ENCODE peak calls at places on chromosome 1, in ten cellular contexts. F, J, I, E, Y, D, T, B, U and Q are unnamed samples. For H3K27me3, the result is how much of the 10 kb centered on the place peaks cover.

GRCh38 chr1:91781916-91782622 is 103.9 kb downstream of the TGFBR3 start:
- DNase-seq in U (no peak), I (no peak), J (no peak), D (no peak), E (no peak), Y (no peak), F (no peak), B (no peak), T (no peak), Q (no peak)

GRCh38 chr1:159214149-159214760 is 9.6 kb downstream of the ACKR1 start:
- DNase-seq in J (peak), Y (peak), E (peak), U (no peak), T (no peak), I (peak), B (no peak), D (no peak), F (peak), Q (peak)

GRCh38 chr1:169708633-169709032 is 2.8 kb downstream of the SELL start:
- DNase-seq in J (no peak), B (no peak), E (no peak), D (no peak), Y (no peak), I (no peak), T (no peak), U (no peak), F (no peak), Q (no peak)

GRCh38 chr1:66143661-66144060 is 351.0 kb downstream of the PDE4B start:
- DNase-seq in U (no peak), F (no peak), B (no peak), Y (no peak), T (no peak), D (no peak), J (no peak), E (no peak), I (no peak), Q (no peak)

GRCh38 chr1:202589190-202589680 is 121.0 kb downstream of the SYT2 start:
- DNase-seq in J (peak), Y (peak), U (peak), F (peak), E (peak), D (no peak), B (no peak), I (peak), T (peak), Q (peak)

GRCh38 chr1:228226141-228226874 is 18.5 kb downstream of the OBSCN start:
- DNase-seq in F (no peak), U (no peak), Y (no peak), D (no peak), J (no peak), T (no peak), E (no peak), I (no peak), B (no peak), Q (no peak)

GRCh38 chr1:151611288-151611790 is 511 bp upstream of the SNX27 start:
- DNase-seq in B (peak), D (peak), I (no peak), F (peak), E (peak), U (no peak), T (no peak), J (peak), Y (no peak), Q (no peak)

GRCh38 chr1:186806477-186806876 is 22.3 kb upstream of the PLA2G4A start:
- DNase-seq in D (no peak), E (peak), B (no peak), F (no peak), Y (peak), U (no peak), I (peak), J (no peak), T (no peak), Q (no peak)

GRCh38 chr1:247110627-247111258 is 6.6 kb upstream of the ZNF669 start:
- DNase-seq in Y (no peak), T (no peak), J (no peak), B (no peak), F (no peak), U (no peak), D (no peak), E (no peak), I (peak), Q (no peak)

GRCh38 chr1:27872802-27873665 is 690 bp downstream of the THEMIS2 start:
- DNase-seq in T (no peak), U (no peak), D (no peak), J (no peak), Y (no peak), E (no peak), B (no peak), I (peak), F (peak), Q (no peak)

GRCh38 chr1:155253797-155254196 is 1.5 kb downstream of the ENTREP3 start:
- DNase-seq in I (no peak), E (no peak), J (no peak), T (no peak), Y (no peak), D (no peak), F (no peak), B (no peak), U (no peak), Q (no peak)

GRCh38 chr1:76470166-76470565 is 395.6 kb downstream of the ST6GALNAC3 start:
- DNase-seq in Y (no peak), E (no peak), F (no peak), I (no peak), T (no peak), D (no peak), U (no peak), J (no peak), B (no peak), Q (no peak)

GRCh38 chr1:56411484-56412180 is 167.7 kb downstream of the PLPP3 start:
- DNase-seq in E (no peak), F (no peak), I (no peak), Y (no peak), J (no peak), D (no peak), T (no peak), U (no peak), B (no peak), Q (no peak)

GRCh38 chr1:39609618-39610331 is 29.7 kb downstream of the HEYL start:
- DNase-seq in I (peak), B (peak), E (peak), Y (peak), T (no peak), D (peak), J (peak), F (peak), U (peak), Q (no peak)

GRCh38 chr1:23283660-23284602 is 60.2 kb downstream of the HNRNPR start:
- DNase-seq in J (no peak), E (no peak), B (no peak), D (no peak), U (no peak), Y (no peak), I (no peak), T (no peak), F (no peak), Q (no peak)

GRCh38 chr1:233627376-233627775 is 13.5 kb downstream of the KCNK1 start:
- DNase-seq in T (no peak), B (no peak), U (no peak), F (no peak), I (no peak), D (no peak), Y (no peak), J (no peak), E (no peak), Q (no peak)

GRCh38 chr1:85201340-85202091 is 700 bp upstream of the SYDE2 start:
- DNase-seq in D (peak), U (peak), T (peak), B (no peak), J (peak), F (peak), I (peak), Y (no peak), E (peak), Q (peak)

DNA sequence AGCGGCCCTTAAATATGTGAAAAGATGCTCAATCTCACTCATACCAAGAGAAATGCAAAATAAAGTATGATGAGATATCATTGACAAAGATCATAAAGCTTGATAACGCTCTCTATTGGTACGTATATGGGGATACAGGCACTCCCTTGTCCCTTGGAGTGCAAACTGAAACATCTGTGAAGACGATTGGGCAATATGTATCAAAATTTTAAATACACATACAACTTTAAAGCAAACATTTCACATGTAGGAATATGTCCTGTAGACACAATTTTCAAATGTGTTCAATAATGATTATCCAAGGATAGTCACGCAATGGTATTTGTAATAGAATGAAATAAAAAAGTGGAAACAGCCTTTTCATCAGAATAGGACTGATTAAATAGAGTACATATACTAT is 2.0 kb upstream of the GJB3 start:
- DNase-seq in U (no peak), I (no peak), F (no peak), D (no peak), E (no peak), B (no peak), Y (no peak), J (no peak), T (no peak), Q (no peak)
- H3K27me3 ChIP-seq in U (under half), I (under half), F (half or more), D (under half), E (under half), B (under half), Y (under half), J (under half), T (under half), Q (under half)

GRCh38 chr1:3161130-3161840 is 92.3 kb downstream of the PRDM16 start:
- DNase-seq in D (no peak), U (no peak), Y (no peak), F (peak), B (no peak), I (no peak), T (no peak), J (no peak), E (no peak), Q (no peak)
- TF ChIP-seq POLR2AphosphoS5 in D (no peak), U (no peak), Y (no peak), F (no peak), B (no peak), I (no peak), T (no peak), J (no peak), E (no peak), Q (no peak)

DNA sequence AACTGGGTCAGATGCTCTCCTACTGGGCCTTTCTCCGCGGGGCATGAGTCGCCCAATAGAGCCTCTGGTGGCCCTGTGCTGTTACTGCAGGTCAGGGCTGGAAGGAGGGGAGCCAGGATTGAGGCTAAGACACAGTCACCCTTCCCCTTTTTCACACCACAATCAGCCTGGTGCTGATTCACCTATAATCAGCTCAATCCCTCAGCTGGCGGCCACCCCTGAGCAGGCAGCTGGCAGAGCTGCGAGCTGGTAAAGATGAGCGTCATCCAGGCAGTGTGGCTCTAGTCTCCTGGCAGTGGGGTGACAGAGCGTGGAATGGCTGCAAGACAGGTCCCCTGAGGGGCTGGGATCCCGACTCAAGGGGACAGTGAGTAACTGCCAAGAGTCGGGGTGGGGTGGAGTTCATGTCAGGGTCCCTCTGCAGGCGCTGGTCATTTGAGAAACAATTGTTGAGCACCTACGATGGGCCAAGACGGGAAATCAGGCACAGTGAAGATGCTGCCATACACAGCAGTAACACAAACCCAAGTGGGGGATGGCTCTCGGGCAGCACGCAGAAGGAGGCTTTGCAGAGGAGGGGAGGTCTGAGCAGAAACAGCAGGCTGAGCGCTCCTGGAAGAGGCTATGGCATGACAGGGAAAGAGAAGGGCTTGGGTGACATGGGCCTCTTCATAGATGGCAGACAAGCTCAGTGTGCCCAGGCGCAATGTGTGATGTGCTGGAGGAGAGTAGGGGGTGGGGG is 21.8 kb downstream of the ATF3 start:
- DNase-seq in D (peak), J (peak), T (peak), Y (peak), E (peak), F (peak), B (peak), U (no peak), I (peak), Q (peak)
- H3K4me3 ChIP-seq in D (no peak), J (no peak), T (no peak), Y (no peak), E (no peak), F (no peak), B (no peak), U (no peak), I (no peak), Q (no peak)

GRCh38 chr1:8584316-8584715 is 233.1 kb downstream of the RERE start:
- DNase-seq in E (no peak), U (no peak), D (no peak), J (no peak), F (no peak), I (no peak), T (no peak), B (no peak), Y (no peak), Q (no peak)

GRCh38 chr1:8580566-8580965 is 236.9 kb downstream of the RERE start:
- DNase-seq in I (no peak), F (no peak), J (no peak), D (no peak), Y (no peak), B (no peak), U (no peak), E (no peak), T (no peak), Q (no peak)

GRCh38 chr1:8587784-8588183 is 229.7 kb downstream of the RERE start:
- DNase-seq in B (no peak), Y (no peak), F (no peak), J (no peak), D (no peak), U (no peak), E (no peak), T (no peak), I (no peak), Q (no peak)

GRCh38 chr1:8586438-8586837 is 231.0 kb downstream of the RERE start:
- DNase-seq in I (no peak), T (no peak), D (no peak), E (no peak), J (no peak), B (no peak), F (no peak), Y (no peak), U (no peak), Q (no peak)

DNA sequence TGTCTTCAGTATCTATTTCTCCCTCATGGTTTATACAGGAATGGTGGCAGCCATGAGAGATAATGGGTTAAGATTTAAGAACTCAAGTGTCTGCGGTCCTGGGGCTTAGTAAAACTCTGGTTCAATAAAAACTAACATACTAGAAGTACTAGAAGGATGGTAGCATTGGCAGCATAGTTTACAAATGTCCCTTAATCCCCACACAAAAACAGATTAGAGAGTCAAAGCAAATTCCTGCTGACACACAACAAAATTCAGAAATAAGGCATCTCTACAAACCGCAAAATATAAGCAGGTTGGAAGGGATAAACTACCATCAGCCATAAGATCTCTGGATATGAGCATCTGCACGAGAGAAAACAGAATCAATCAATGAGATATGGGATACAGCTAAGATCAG is 234.4 kb downstream of the RERE start:
- DNase-seq in J (no peak), B (no peak), U (no peak), I (no peak), E (no peak), F (no peak), Y (no peak), D (no peak), T (no peak), Q (no peak)
- H3K27me3 ChIP-seq in J (under half), B (under half), U (under half), I (under half), E (under half), F (under half), Y (under half), D (under half), T (under half), Q (under half)

GRCh38 chr1:89908993-89909436 is 85.9 kb upstream of the ZNF326 start:
- DNase-seq in T (no peak), I (no peak), D (no peak), U (no peak), Y (no peak), F (no peak), E (no peak), J (no peak), B (peak), Q (no peak)

GRCh38 chr1:89910268-89910667 is 84.6 kb upstream of the ZNF326 start:
- DNase-seq in I (no peak), F (no peak), D (no peak), J (no peak), B (no peak), T (no peak), E (no peak), U (no peak), Y (no peak), Q (no peak)

GRCh38 chr1:89910780-89911179 is 84.1 kb upstream of the ZNF326 start:
- DNase-seq in D (no peak), B (no peak), E (no peak), J (no peak), I (peak), T (no peak), Y (peak), F (no peak), U (no peak), Q (no peak)

GRCh38 chr1:89911186-89911976 is 83.5 kb upstream of the ZNF326 start:
- DNase-seq in E (no peak), T (no peak), J (no peak), D (no peak), I (peak), F (no peak), Y (no peak), U (no peak), B (no peak), Q (no peak)

DNA sequence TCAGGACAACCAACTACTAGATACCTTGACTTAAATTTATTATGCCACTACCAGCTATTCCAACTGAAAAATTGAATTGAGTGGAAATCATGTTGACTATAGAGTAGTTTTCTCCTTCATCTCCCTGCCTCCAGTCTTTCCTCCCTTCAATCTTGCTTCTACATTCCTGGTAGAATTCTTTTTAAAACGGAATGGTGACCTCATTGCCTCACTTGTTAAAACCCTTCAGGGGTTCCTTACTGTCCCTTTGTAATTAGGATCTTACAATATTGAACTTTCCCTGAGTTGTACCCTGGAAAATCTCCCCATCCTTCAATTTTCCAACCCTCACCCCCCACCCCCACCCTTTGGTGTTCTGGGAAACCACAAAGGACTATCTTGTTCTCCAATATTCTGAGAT is 82.8 kb upstream of the ZNF326 start:
- DNase-seq in B (no peak), J (no peak), T (no peak), F (no peak), D (no peak), Y (no peak), E (no peak), U (no peak), I (peak), Q (no peak)
- TF ChIP-seq POLR2AphosphoS5 in B (no peak), J (no peak), T (no peak), F (no peak), D (no peak), Y (no peak), E (no peak), U (no peak), I (no peak), Q (no peak)

DNA sequence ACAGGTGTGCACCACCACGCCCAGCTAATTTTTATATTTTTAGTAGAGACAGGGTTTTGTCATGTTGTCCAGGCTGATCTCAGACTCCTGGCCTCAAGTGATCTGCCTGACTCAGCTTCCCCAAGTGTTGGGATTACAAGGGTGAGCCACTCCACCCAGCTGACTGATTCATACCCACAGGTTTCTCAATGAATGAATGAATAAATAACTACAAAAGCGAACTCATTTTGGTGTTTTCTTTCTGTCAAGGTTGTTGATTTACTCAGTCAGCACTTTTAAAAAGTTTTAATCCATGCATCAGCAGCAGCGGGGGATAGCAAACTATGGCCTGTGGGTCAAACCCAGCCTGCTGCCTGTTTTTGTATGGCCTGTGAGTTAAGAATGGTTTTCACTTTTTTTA is 217.5 kb downstream of the FAF1 start:
- DNase-seq in I (no peak), Y (no peak), T (no peak), J (no peak), B (no peak), F (no peak), U (no peak), D (no peak), E (no peak), Q (no peak)
- H3K4me3 ChIP-seq in I (no peak), Y (no peak), T (no peak), J (no peak), B (no peak), F (no peak), U (no peak), D (no peak), E (no peak), Q (no peak)

DNA sequence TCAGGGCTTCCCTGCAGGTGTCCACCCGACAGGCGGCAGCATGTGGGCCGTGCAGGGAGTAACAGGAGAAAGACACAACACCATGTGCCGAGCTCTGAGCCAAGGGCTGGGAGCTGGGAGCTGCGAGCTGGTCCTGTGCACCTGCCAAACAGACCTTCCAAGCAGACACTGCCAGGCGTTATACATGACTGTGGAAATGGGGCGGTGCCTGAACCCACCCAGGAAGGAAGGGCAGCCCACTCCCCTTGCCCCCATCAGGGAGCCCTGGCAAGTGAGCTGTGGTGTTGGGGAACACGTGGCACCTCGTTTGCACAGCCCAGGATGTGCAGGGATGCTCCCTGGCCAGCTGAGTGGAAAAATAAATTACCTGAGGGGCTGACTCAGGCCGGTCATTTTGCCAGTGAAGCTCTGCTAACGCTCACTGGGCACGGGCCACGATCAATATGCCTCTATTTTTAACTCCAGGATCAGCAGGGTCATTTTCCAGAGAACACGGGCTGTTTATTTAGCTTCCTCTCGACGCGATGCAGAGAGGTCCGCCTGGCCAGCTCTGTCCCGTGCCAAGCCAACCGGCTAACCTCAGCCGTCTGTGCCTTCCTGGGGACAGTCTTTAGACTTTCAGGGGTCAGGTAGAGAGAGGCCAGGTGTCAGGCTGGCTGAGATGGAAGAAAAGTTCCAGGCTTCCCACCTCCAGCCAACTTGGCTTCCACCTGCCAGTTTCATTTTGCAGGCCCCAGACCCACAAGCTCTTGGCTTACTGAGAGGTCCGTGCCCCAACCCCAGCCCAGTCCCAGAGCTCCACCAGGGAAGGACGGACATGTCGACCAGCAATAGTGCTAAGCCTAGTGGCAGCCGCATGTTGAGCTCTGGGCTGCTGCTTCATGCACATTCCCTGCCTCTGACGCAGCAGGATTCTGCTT is 196.7 kb upstream of the VAMP3 start:
- DNase-seq in Y (no peak), B (no peak), D (peak), F (peak), T (no peak), E (no peak), J (no peak), I (no peak), U (no peak), Q (peak)
- H3K27me3 ChIP-seq in Y (under half), B (under half), D (under half), F (under half), T (under half), E (under half), J (under half), I (under half), U (under half), Q (under half)